ENCODE peak calls at places on chromosomes 2 and 18, in seven cellular contexts. P is tibial artery, Y is Peyer's patch, A is fibroblast of lung, H is uterus, J is cardiac muscle cell, E is hepatocyte. C is an unnamed sample.

GRCh38 chr2:11724151-11724550 is 22.3 kb upstream of the LPIN1 start:
- DNase-seq in P (no peak), Y (no peak), A (no peak), H (no peak), J (no peak), E (no peak), C (no peak)

GRCh38 chr2:55611997-55612396 is 5.4 kb downstream of the PPP4R3B start:
- DNase-seq in P (no peak), Y (no peak), A (no peak), H (no peak), J (no peak), E (no peak), C (no peak)

GRCh38 chr2:27131429-27131828 is 3.0 kb downstream of the PREB start:
- DNase-seq in P (no peak), Y (no peak), A (no peak), H (no peak), J (no peak), E (no peak), C (no peak)

GRCh38 chr18:44681039-44681595 is 429 bp downstream of the SETBP1 start:
- DNase-seq in P (no peak), Y (no peak), A (no peak), H (peak), J (no peak), E (no peak), C (no peak)

GRCh38 chr2:72999729-73000725 is 71.5 kb downstream of the SFXN5 start:
- DNase-seq in P (no peak), Y (peak), A (peak), H (no peak), J (no peak), E (peak), C (no peak)

GRCh38 chr2:34096552-34097171 is 497.6 kb upstream of the FAM98A start:
- DNase-seq in P (peak), Y (peak), A (peak), H (peak), J (peak), E (peak), C (peak)

GRCh38 chr2:218743072-218743471 is 32.4 kb downstream of the TTLL4 start:
- DNase-seq in P (no peak), Y (no peak), A (no peak), H (no peak), J (no peak), E (no peak), C (no peak)

GRCh38 chr2:231167745-231168459 is 30.5 kb upstream of the ARMC9 start:
- DNase-seq in P (no peak), Y (no peak), A (peak), H (no peak), J (no peak), E (no peak), C (no peak)

GRCh38 chr2:170218931-170219330 is 41.0 kb downstream of the MYO3B start:
- DNase-seq in P (no peak), Y (no peak), A (no peak), H (no peak), J (no peak), E (no peak), C (no peak)

GRCh38 chr2:56169521-56169920 is 14.3 kb upstream of the CCDC85A start:
- DNase-seq in P (no peak), Y (no peak), A (peak), H (no peak), J (no peak), E (no peak), C (no peak)

GRCh38 chr2:45008296-45009129 is 739 bp downstream of the SIX2 start:
- DNase-seq in P (no peak), Y (no peak), A (peak), H (no peak), J (peak), E (peak), C (no peak)

GRCh38 chr2:79801082-79801481 is 288.2 kb downstream of the CTNNA2 start:
- DNase-seq in P (no peak), Y (no peak), A (no peak), H (no peak), J (no peak), E (no peak), C (no peak)

GRCh38 chr2:231356474-231356849 is 39.0 kb upstream of the B3GNT7 start:
- DNase-seq in P (no peak), Y (no peak), A (no peak), H (no peak), J (no peak), E (no peak), C (no peak)

GRCh38 chr18:48345596-48345995 is 63.6 kb downstream of the ZBTB7C start:
- DNase-seq in P (no peak), Y (peak), A (no peak), H (no peak), J (no peak), E (no peak), C (peak)

GRCh38 chr2:4670331-4670730 is 967.0 kb downstream of the DCDC2C start:
- DNase-seq in P (no peak), Y (no peak), A (no peak), H (no peak), J (no peak), E (no peak), C (no peak)

GRCh38 chr2:854460-854859 is 96.2 kb upstream of the SNTG2 start:
- DNase-seq in P (no peak), Y (peak), A (no peak), H (peak), J (peak), E (peak), C (no peak)

GRCh38 chr2:1976112-1976511 is 231.8 kb upstream of the PXDN start:
- DNase-seq in P (no peak), Y (no peak), A (no peak), H (no peak), J (no peak), E (no peak), C (no peak)

GRCh38 chr2:28552045-28552823 is 56.4 kb downstream of the PLB1 start:
- DNase-seq in P (no peak), Y (no peak), A (peak), H (no peak), J (no peak), E (no peak), C (no peak)

GRCh38 chr2:108182489-108182888 is 57.3 kb upstream of the SULT1C3 start:
- DNase-seq in P (no peak), Y (no peak), A (peak), H (no peak), J (peak), E (no peak), C (no peak)

GRCh38 chr2:1553671-1554295 is 140.5 kb downstream of the TPO start:
- DNase-seq in P (no peak), Y (peak), A (peak), H (no peak), J (no peak), E (peak), C (no peak)

GRCh38 chr2:128813352-128814034 is 494.8 kb upstream of the HS6ST1 start:
- DNase-seq in P (no peak), Y (no peak), A (no peak), H (no peak), J (no peak), E (no peak), C (no peak)

GRCh38 chr2:9152975-9153402 is 53.6 kb upstream of the ASAP2 start:
- DNase-seq in P (no peak), Y (no peak), A (peak), H (no peak), J (peak), E (no peak), C (no peak)

GRCh38 chr2:26911911-26912861 is 58.3 kb upstream of the MAPRE3 start:
- DNase-seq in P (no peak), Y (no peak), A (peak), H (no peak), J (peak), E (no peak), C (no peak)

GRCh38 chr2:38098351-38099095 is 22.6 kb upstream of the CYP1B1 start:
- DNase-seq in P (no peak), Y (no peak), A (no peak), H (no peak), J (no peak), E (no peak), C (no peak)

GRCh38 chr18:38256366-38256765 is 690.8 kb upstream of the CELF4 start:
- DNase-seq in P (no peak), Y (no peak), A (no peak), H (no peak), J (no peak), E (no peak), C (no peak)

GRCh38 chr2:127558911-127559310 is 23.4 kb downstream of the MYO7B start:
- DNase-seq in P (no peak), Y (peak), A (no peak), H (no peak), J (no peak), E (no peak), C (no peak)

GRCh38 chr2:127559454-127559853 is 24.0 kb downstream of the MYO7B start:
- DNase-seq in P (no peak), Y (peak), A (no peak), H (no peak), J (no peak), E (no peak), C (no peak)

GRCh38 chr2:127560201-127560928 is 24.9 kb downstream of the MYO7B start:
- DNase-seq in P (no peak), Y (peak), A (peak), H (no peak), J (no peak), E (no peak), C (no peak)

GRCh38 chr2:127561371-127561770 is 25.9 kb downstream of the MYO7B start:
- DNase-seq in P (no peak), Y (peak), A (no peak), H (no peak), J (no peak), E (no peak), C (no peak)

DNA sequence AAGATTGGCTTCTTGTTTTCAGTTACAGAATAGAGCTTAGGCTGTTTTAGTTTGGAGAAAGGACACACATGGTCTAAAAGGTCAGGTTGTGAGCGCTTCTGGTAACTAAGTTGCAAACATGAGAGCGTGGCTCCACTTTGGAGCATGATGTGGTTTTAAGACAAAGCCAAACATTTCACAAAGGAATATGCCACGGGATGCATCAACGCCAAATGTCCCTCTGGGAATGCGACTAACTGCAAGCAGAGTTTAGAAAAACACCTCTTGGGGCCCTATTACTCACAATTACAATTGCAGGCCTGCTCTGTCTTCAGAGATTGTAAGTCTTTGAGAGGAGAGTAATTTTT is 25.4 kb downstream of the MYO7B start:
- DNase-seq in P (no peak), Y (peak), A (no peak), H (no peak), J (no peak), E (no peak), C (no peak)
- H3K4me3 ChIP-seq in P (no peak), Y (no peak), A (no peak), H (no peak), J (no peak), E (no peak), C (no peak)

GRCh38 chr18:33440011-33440383 is 524 bp downstream of the CCDC178 start:
- DNase-seq in P (peak), Y (no peak), A (peak), H (peak), J (peak), E (peak), C (no peak)
- TF ChIP-seq CTCF in P (peak), Y (peak), A (peak), H (peak), J (peak), E (peak), C (peak)

GRCh38 chr2:121821476-121822158 is 66.2 kb downstream of the TSN start:
- DNase-seq in P (no peak), Y (no peak), A (no peak), H (no peak), J (no peak), E (no peak), C (no peak)

GRCh38 chr2:121818546-121818945 is 63.1 kb downstream of the TSN start:
- DNase-seq in P (no peak), Y (no peak), A (no peak), H (no peak), J (no peak), E (no peak), C (no peak)

GRCh38 chr2:121819846-121820245 is 64.4 kb downstream of the TSN start:
- DNase-seq in P (no peak), Y (no peak), A (no peak), H (no peak), J (no peak), E (no peak), C (no peak)

GRCh38 chr2:121815216-121815615 is 59.8 kb downstream of the TSN start:
- DNase-seq in P (no peak), Y (no peak), A (no peak), H (no peak), J (no peak), E (no peak), C (no peak)

DNA sequence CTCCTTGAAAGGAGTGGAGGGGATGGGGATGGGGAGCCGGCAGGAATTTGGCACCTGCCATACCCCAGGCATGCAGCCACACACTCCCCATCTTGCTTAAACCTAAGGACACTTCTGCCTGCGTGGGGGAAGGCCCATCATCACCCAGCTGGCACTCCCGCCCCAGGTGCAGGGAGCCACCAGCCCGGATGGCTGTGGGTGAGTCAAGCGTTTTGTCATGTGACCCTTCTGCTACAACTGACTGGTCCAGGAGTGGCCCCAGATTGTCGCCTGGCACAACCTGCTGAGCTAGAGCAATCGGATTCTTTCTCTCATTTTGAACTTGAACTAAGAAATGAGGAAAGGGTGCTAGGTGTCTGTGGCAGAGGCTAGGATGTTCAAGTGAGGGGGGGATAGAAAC is 61.3 kb downstream of the TSN start:
- DNase-seq in P (no peak), Y (no peak), A (no peak), H (no peak), J (no peak), E (no peak), C (no peak)
- H3K4me3 ChIP-seq in P (no peak), Y (no peak), A (no peak), H (no peak), J (no peak), E (no peak), C (no peak)

GRCh38 chr2:96685592-96686459 is 43.3 kb downstream of the FER1L5 start:
- DNase-seq in P (no peak), Y (no peak), A (peak), H (no peak), J (peak), E (peak), C (no peak)
- TF ChIP-seq CTCF in P (no peak), Y (no peak), A (no peak), H (no peak), J (peak), E (no peak), C (no peak)

GRCh38 chr2:17979707-17980106 is 101.2 kb downstream of the KCNS3 start:
- DNase-seq in P (no peak), Y (no peak), A (peak), H (no peak), J (no peak), E (no peak), C (no peak)

GRCh38 chr2:17981936-17982335 is 103.5 kb downstream of the KCNS3 start:
- DNase-seq in P (no peak), Y (no peak), A (no peak), H (no peak), J (no peak), E (no peak), C (no peak)

GRCh38 chr2:17975401-17975800 is 96.9 kb downstream of the KCNS3 start:
- DNase-seq in P (no peak), Y (no peak), A (no peak), H (no peak), J (no peak), E (no peak), C (no peak)

GRCh38 chr2:17972991-17973390 is 94.5 kb downstream of the KCNS3 start:
- DNase-seq in P (no peak), Y (no peak), A (peak), H (no peak), J (no peak), E (no peak), C (no peak)

GRCh38 chr2:17976871-17977746 is 98.6 kb downstream of the KCNS3 start:
- DNase-seq in P (peak), Y (no peak), A (peak), H (peak), J (no peak), E (peak), C (no peak)
- H3K4me3 ChIP-seq in P (peak), Y (no peak), A (peak), H (no peak), J (no peak), E (no peak), C (no peak)

GRCh38 chr2:66577331-66578041 is 142.6 kb downstream of the MEIS1 start:
- DNase-seq in P (no peak), Y (no peak), A (no peak), H (peak), J (peak), E (peak), C (no peak)

GRCh38 chr2:66573866-66574265 is 138.9 kb downstream of the MEIS1 start:
- DNase-seq in P (no peak), Y (no peak), A (peak), H (peak), J (peak), E (peak), C (no peak)

GRCh38 chr2:66576381-66577330 is 141.7 kb downstream of the MEIS1 start:
- DNase-seq in P (no peak), Y (no peak), A (peak), H (peak), J (peak), E (peak), C (no peak)

GRCh38 chr2:66574701-66575624 is 140.0 kb downstream of the MEIS1 start:
- DNase-seq in P (no peak), Y (peak), A (peak), H (peak), J (peak), E (peak), C (no peak)

GRCh38 chr2:66575625-66576371 is 140.9 kb downstream of the MEIS1 start:
- DNase-seq in P (no peak), Y (peak), A (peak), H (peak), J (peak), E (peak), C (no peak)
- TF ChIP-seq CTCF in P (no peak), Y (no peak), A (no peak), H (peak), J (no peak), E (no peak), C (no peak)

C was measured in LNCaP clone FGC.